ENCODE peak calls at places on chromosomes 1 and 21, in six cellular contexts. X is AG08396; R is natural killer cell treated with Interleukin-12 subunit alpha and Interleukin-12 subunit beta and Interleukin-15 and Interleukin-18, amount 100 ng/mL, for 72 hours; V is stimulated activated CD8-positive, alpha-beta memory T cell treated with anti-CD3 and anti-CD28 coated beads, Interleukin-4, amount 100 ng/mL, for 4 hours; E is SIG-M5; B is NCI-H69. U is an unnamed sample.

GRCh38 chr1:121440993-121441392 is 256.2 kb downstream of the SRGAP2C start:
- DNase-seq in E (no peak), X (no peak), V (no peak), B (no peak), R (no peak), U (no peak)

GRCh38 chr1:229694053-229694693 is 68.1 kb downstream of the URB2 start:
- DNase-seq in B (peak; percentile 97), R (no peak), V (no peak), X (no peak), E (no peak), U (no peak)

GRCh38 chr1:48735753-48736152 is 40.9 kb downstream of the BEND5 start:
- DNase-seq in B (no peak), R (no peak), V (no peak), X (no peak), E (no peak), U (no peak)

GRCh38 chr1:61241411-61241838 is 159.1 kb downstream of the NFIA start:
- DNase-seq in R (no peak), E (no peak), B (peak; percentile 61), X (no peak), V (no peak), U (no peak)

GRCh38 chr1:156367386-156368156 is 1.4 kb upstream of the RHBG start:
- DNase-seq in B (no peak), V (no peak), R (no peak), E (no peak), X (no peak), U (no peak)

GRCh38 chr1:98969753-98970152 is 34.9 kb downstream of the PLPPR5 start:
- DNase-seq in X (no peak), V (no peak), R (no peak), B (no peak), E (no peak), U (no peak)

GRCh38 chr1:244841274-244841927 is 5.9 kb downstream of the COX20 start:
- DNase-seq in E (no peak), R (no peak), X (no peak), B (no peak), V (no peak), U (no peak)

GRCh38 chr21:36980280-36981048 is 14.0 kb upstream of the HLCS start:
- DNase-seq in B (peak; percentile 94), E (no peak), V (no peak), X (peak; percentile 29), R (no peak), U (no peak)

GRCh38 chr1:2213576-2214505 is 14.3 kb upstream of the SKI start:
- DNase-seq in B (no peak), R (no peak), X (peak; percentile 87), V (no peak), E (no peak), U (no peak)

GRCh38 chr1:229928767-229929166 is 138.3 kb upstream of the GALNT2 start:
- DNase-seq in B (no peak), V (no peak), E (no peak), X (no peak), R (no peak), U (no peak)

GRCh38 chr21:38286739-38287426 is 30.1 kb downstream of the KCNJ15 start:
- DNase-seq in X (no peak), B (no peak), V (no peak), R (no peak), E (no peak), U (no peak)

GRCh38 chr1:199161319-199161680 is 522.5 kb downstream of the PTPRC start:
- DNase-seq in V (no peak), X (no peak), E (no peak), B (no peak), R (no peak), U (no peak)

GRCh38 chr1:156510709-156511108 is 10.1 kb upstream of the MEF2D start:
- DNase-seq in E (no peak), V (no peak), R (no peak), X (peak; percentile 80), B (no peak), U (no peak)

GRCh38 chr1:221234821-221235220 is 355.6 kb downstream of the HLX start:
- DNase-seq in V (no peak), R (no peak), E (no peak), X (no peak), B (no peak), U (no peak)

GRCh38 chr1:113758631-113759340 is 500 bp downstream of the PHTF1 start:
- DNase-seq in E (no peak), B (peak; percentile 75), R (peak; percentile 79), V (no peak), X (peak; percentile 80), U (peak; percentile 42)

GRCh38 chr1:216346521-216346920 is 76.7 kb downstream of the USH2A start:
- DNase-seq in X (no peak), V (no peak), B (no peak), E (no peak), R (no peak), U (no peak)

GRCh38 chr21:41706263-41706639 is 60.6 kb downstream of the RIPK4 start:
- DNase-seq in E (no peak), V (no peak), R (no peak), B (peak; percentile 39), X (no peak), U (no peak)

GRCh38 chr1:197619008-197619640 is 156.2 kb downstream of the DENND1B start:
- DNase-seq in V (no peak), X (no peak), R (no peak), E (no peak), B (peak; percentile 81), U (no peak)

GRCh38 chr1:119869962-119870361 is 26.4 kb downstream of the ADAM30 start:
- DNase-seq in R (no peak), V (no peak), B (peak; percentile 5), E (no peak), X (no peak), U (no peak)

GRCh38 chr1:81731989-81732388 is 68.7 kb upstream of the ADGRL2 start:
- DNase-seq in B (no peak), X (no peak), E (no peak), V (no peak), R (no peak), U (no peak)

GRCh38 chr1:20731057-20731991 is 1.2 kb downstream of the SH2D5 start:
- DNase-seq in V (no peak), B (peak; percentile 27), E (no peak), R (no peak), X (peak; percentile 48), U (peak; percentile 29)

GRCh38 chr1:187680823-187681222 is 852.1 kb downstream of the PLA2G4A start:
- DNase-seq in V (no peak), B (peak; percentile 79), R (no peak), X (no peak), E (no peak), U (no peak)

GRCh38 chr1:224539971-224540370 is 76.1 kb upstream of the CNIH3 start:
- DNase-seq in B (no peak), V (no peak), R (no peak), E (no peak), X (no peak), U (no peak)

GRCh38 chr1:64923294-64923718 is 43.0 kb downstream of the JAK1 start:
- DNase-seq in R (peak; percentile 73), E (no peak), X (no peak), V (no peak), B (no peak), U (peak; percentile 30)

GRCh38 chr1:230263573-230264195 is 162.4 kb downstream of the PGBD5 start:
- DNase-seq in R (no peak), B (no peak), V (no peak), E (no peak), X (no peak), U (no peak)

GRCh38 chr1:212512731-212513559 is 80.2 kb downstream of the NENF start:
- DNase-seq in B (peak; percentile 95), X (peak; percentile 27), V (no peak), E (no peak), R (no peak), U (no peak)

U was measured in T-cell.